ENCODE peak calls at places on chromosomes 2 and 18, in six cellular contexts. One of them, this sample, is unnamed. For H3K9me2, the result is how much of the 10 kb centered on the place peaks cover.

GRCh38 chr2:23381498-23381897 is 3.5 kb upstream of the KLHL29 start:
- DNase-seq in HCT116: no peak
- DNase-seq in PC-3: peak
- DNase-seq in GM23248: no peak
- DNase-seq in Karpas-422: no peak
- DNase-seq in SK-N-SH: no peak
- DNase-seq in this sample: no peak

GRCh38 chr2:134845719-134846118 is 7.3 kb downstream of the ACMSD start:
- DNase-seq in HCT116: no peak
- DNase-seq in PC-3: peak
- DNase-seq in GM23248: peak
- DNase-seq in Karpas-422: no peak
- DNase-seq in SK-N-SH: no peak
- DNase-seq in this sample: no peak

GRCh38 chr2:205438241-205438640 is 244.1 kb upstream of the NRP2 start:
- DNase-seq in HCT116: no peak
- DNase-seq in PC-3: no peak
- DNase-seq in GM23248: no peak
- DNase-seq in Karpas-422: no peak
- DNase-seq in SK-N-SH: no peak
- DNase-seq in this sample: no peak

GRCh38 chr2:57920342-57920939 is 126.2 kb upstream of the VRK2 start:
- DNase-seq in HCT116: no peak
- DNase-seq in PC-3: no peak
- DNase-seq in GM23248: no peak
- DNase-seq in Karpas-422: no peak
- DNase-seq in SK-N-SH: no peak
- DNase-seq in this sample: no peak

GRCh38 chr2:17300141-17300540 is 218.1 kb downstream of the RAD51AP2 start:
- DNase-seq in HCT116: no peak
- DNase-seq in PC-3: peak
- DNase-seq in GM23248: peak
- DNase-seq in Karpas-422: no peak
- DNase-seq in SK-N-SH: no peak
- DNase-seq in this sample: no peak

GRCh38 chr18:67875057-67875456 is 358.5 kb upstream of the DSEL start:
- DNase-seq in HCT116: no peak
- DNase-seq in PC-3: peak
- DNase-seq in GM23248: no peak
- DNase-seq in Karpas-422: no peak
- DNase-seq in SK-N-SH: no peak
- DNase-seq in this sample: no peak

GRCh38 chr18:46226461-46226860 is 122.3 kb downstream of the HAUS1 start:
- DNase-seq in HCT116: no peak
- DNase-seq in PC-3: no peak
- DNase-seq in GM23248: peak
- DNase-seq in Karpas-422: no peak
- DNase-seq in SK-N-SH: no peak
- DNase-seq in this sample: no peak

GRCh38 chr18:8609711-8610441 is 639 bp downstream of the RAB12 start:
- DNase-seq in HCT116: no peak
- DNase-seq in PC-3: no peak
- DNase-seq in GM23248: peak
- DNase-seq in Karpas-422: peak
- DNase-seq in SK-N-SH: peak
- DNase-seq in this sample: peak

GRCh38 chr2:33672896-33673295 is 73.8 kb upstream of the FAM98A start:
- DNase-seq in HCT116: no peak
- DNase-seq in PC-3: no peak
- DNase-seq in GM23248: no peak
- DNase-seq in Karpas-422: no peak
- DNase-seq in SK-N-SH: peak
- DNase-seq in this sample: no peak

GRCh38 chr18:58186258-58186948 is 142.4 kb downstream of the NEDD4L start:
- DNase-seq in HCT116: no peak
- DNase-seq in PC-3: peak
- DNase-seq in GM23248: peak
- DNase-seq in Karpas-422: no peak
- DNase-seq in SK-N-SH: no peak
- DNase-seq in this sample: no peak

GRCh38 chr18:11802160-11802559 is 49.1 kb upstream of the CHMP1B start:
- DNase-seq in HCT116: no peak
- DNase-seq in PC-3: no peak
- DNase-seq in GM23248: no peak
- DNase-seq in Karpas-422: no peak
- DNase-seq in SK-N-SH: no peak
- DNase-seq in this sample: no peak

GRCh38 chr18:60892441-60892840 is 440.8 kb upstream of the CDH20 start:
- DNase-seq in HCT116: no peak
- DNase-seq in PC-3: peak
- DNase-seq in GM23248: peak
- DNase-seq in Karpas-422: no peak
- DNase-seq in SK-N-SH: no peak
- DNase-seq in this sample: no peak

GRCh38 chr18:26477828-26478466 is 70.4 kb downstream of the KCTD1 start:
- DNase-seq in HCT116: no peak
- DNase-seq in PC-3: peak
- DNase-seq in GM23248: no peak
- DNase-seq in Karpas-422: no peak
- DNase-seq in SK-N-SH: no peak
- DNase-seq in this sample: no peak

GRCh38 chr18:62312851-62313250 is 12.3 kb upstream of the TNFRSF11A start:
- DNase-seq in HCT116: no peak
- DNase-seq in PC-3: no peak
- DNase-seq in GM23248: no peak
- DNase-seq in Karpas-422: no peak
- DNase-seq in SK-N-SH: no peak
- DNase-seq in this sample: no peak

GRCh38 chr2:64491426-64491825 is 32.7 kb upstream of the AFTPH start:
- DNase-seq in HCT116: no peak
- DNase-seq in PC-3: peak
- DNase-seq in GM23248: peak
- DNase-seq in Karpas-422: no peak
- DNase-seq in SK-N-SH: no peak
- DNase-seq in this sample: no peak

GRCh38 chr2:46963210-46963609 is 47.6 kb upstream of the MCFD2 start:
- DNase-seq in HCT116: no peak
- DNase-seq in PC-3: no peak
- DNase-seq in GM23248: no peak
- DNase-seq in Karpas-422: no peak
- DNase-seq in SK-N-SH: no peak
- DNase-seq in this sample: no peak

GRCh38 chr18:6355789-6356589 is 58.7 kb downstream of the L3MBTL4 start:
- DNase-seq in HCT116: no peak
- DNase-seq in PC-3: peak
- DNase-seq in GM23248: peak
- DNase-seq in Karpas-422: no peak
- DNase-seq in SK-N-SH: no peak
- DNase-seq in this sample: no peak

GRCh38 chr2:165369131-165369935 is 100.2 kb upstream of the CSRNP3 start:
- DNase-seq in HCT116: no peak
- DNase-seq in PC-3: no peak
- DNase-seq in GM23248: no peak
- DNase-seq in Karpas-422: no peak
- DNase-seq in SK-N-SH: no peak
- DNase-seq in this sample: no peak

GRCh38 chr2:111999809-112000208 is 55.3 kb upstream of the TMEM87B start:
- DNase-seq in HCT116: no peak
- DNase-seq in PC-3: no peak
- DNase-seq in GM23248: no peak
- DNase-seq in Karpas-422: no peak
- DNase-seq in SK-N-SH: no peak
- DNase-seq in this sample: no peak

GRCh38 chr2:150415022-150415421 is 72.4 kb downstream of the RND3 start:
- DNase-seq in HCT116: no peak
- DNase-seq in PC-3: no peak
- DNase-seq in GM23248: no peak
- DNase-seq in Karpas-422: no peak
- DNase-seq in SK-N-SH: no peak
- DNase-seq in this sample: no peak

GRCh38 chr2:102187191-102188150 is 648 bp downstream of the IL1RL2 start:
- DNase-seq in HCT116: no peak
- DNase-seq in PC-3: no peak
- DNase-seq in GM23248: peak
- DNase-seq in Karpas-422: no peak
- DNase-seq in SK-N-SH: peak
- DNase-seq in this sample: no peak

GRCh38 chr2:54572636-54573531 is 116.8 kb downstream of the SPTBN1 start:
- DNase-seq in HCT116: no peak
- DNase-seq in PC-3: peak
- DNase-seq in GM23248: peak
- DNase-seq in Karpas-422: no peak
- DNase-seq in SK-N-SH: no peak
- DNase-seq in this sample: no peak

GRCh38 chr2:117832905-117833613 is 18.6 kb downstream of the DDX18 start:
- DNase-seq in HCT116: no peak
- DNase-seq in PC-3: peak
- DNase-seq in GM23248: peak
- DNase-seq in Karpas-422: no peak
- DNase-seq in SK-N-SH: no peak
- DNase-seq in this sample: no peak

GRCh38 chr2:68767996-68768395 is 33.4 kb downstream of the ARHGAP25 start:
- DNase-seq in HCT116: no peak
- DNase-seq in PC-3: no peak
- DNase-seq in GM23248: no peak
- DNase-seq in Karpas-422: peak
- DNase-seq in SK-N-SH: no peak
- DNase-seq in this sample: no peak

DNA sequence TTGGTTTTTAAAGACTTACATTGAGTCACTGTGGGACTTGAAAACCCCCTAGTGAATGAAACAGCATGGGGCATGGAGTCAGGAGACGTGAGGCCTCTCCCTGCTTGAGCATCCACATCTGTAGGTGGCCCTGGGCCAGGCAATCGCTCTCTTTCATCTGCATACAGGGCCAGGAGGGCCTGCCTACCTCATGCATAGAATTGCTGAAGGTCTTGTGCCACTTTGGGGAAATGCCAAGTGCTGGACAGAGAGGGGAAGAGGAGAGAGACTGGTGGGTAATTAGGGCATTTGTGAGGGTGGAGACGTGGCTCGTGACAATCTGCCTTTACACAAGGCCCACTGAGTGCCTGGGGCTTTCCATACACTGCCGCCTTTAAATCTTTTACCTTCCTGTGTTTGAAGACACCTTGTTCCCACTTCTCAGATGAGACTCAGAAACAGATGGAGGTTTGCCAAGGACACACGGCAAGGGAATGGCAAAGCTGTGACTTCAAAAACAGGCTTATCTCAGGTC is 322.2 kb upstream of the HS6ST1 start:
- DNase-seq in HCT116: no peak
- DNase-seq in PC-3: no peak
- DNase-seq in GM23248: no peak
- DNase-seq in Karpas-422: no peak
- DNase-seq in SK-N-SH: no peak
- DNase-seq in this sample: no peak
- H3K9me2 ChIP-seq in HCT116: under half
- H3K9me2 ChIP-seq in PC-3: under half
- H3K9me2 ChIP-seq in GM23248: under half
- H3K9me2 ChIP-seq in Karpas-422: under half
- H3K9me2 ChIP-seq in SK-N-SH: under half
- H3K9me2 ChIP-seq in this sample: under half

DNA sequence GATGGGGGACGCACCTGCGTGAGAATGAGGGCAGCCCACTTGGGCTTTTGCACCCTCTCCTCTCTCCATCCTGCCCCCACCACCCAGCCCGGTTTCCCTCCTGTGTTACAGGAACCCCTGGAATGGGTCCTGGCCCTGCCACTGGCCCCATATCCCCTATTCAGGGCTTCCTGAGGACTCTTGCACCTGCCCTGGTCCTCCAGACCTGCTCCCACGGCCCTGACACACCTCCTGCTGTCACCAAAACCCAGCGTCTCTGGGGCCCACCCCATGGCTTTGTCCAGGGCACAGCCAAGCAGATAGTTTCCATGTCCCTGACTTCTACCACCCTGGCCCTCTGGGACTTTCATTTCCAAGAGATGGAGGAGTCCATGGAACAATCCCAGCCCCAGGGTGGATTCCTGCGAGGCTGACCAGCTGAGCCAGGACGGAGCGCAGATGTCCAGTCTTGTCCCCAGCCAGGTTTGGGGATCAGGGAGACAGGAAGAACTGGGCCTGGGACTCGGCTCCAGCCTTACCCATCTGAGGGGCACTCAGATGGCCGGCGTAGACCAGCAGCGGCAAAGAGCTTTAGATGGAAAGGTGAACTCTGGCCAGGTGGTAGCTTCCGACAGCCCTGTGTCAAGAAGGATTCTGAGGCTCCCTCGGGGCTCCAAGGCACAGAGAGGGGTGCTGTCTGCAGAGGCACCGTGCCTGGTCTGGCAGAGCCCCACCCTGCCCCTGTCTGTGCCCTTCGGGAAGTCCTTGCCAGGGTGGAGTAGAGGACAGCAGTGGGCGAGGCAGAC is 12.0 kb downstream of the GPR35 start:
- DNase-seq in HCT116: no peak
- DNase-seq in PC-3: no peak
- DNase-seq in GM23248: no peak
- DNase-seq in Karpas-422: no peak
- DNase-seq in SK-N-SH: peak
- DNase-seq in this sample: no peak
- H3K9ac ChIP-seq in HCT116: no peak
- H3K9ac ChIP-seq in PC-3: no peak
- H3K9ac ChIP-seq in GM23248: no peak
- H3K9ac ChIP-seq in Karpas-422: no peak
- H3K9ac ChIP-seq in SK-N-SH: no peak
- H3K9ac ChIP-seq in this sample: no peak

GRCh38 chr18:35345950-35346349 is 1.7 kb upstream of the ZNF24 start:
- DNase-seq in HCT116: no peak
- DNase-seq in PC-3: no peak
- DNase-seq in GM23248: no peak
- DNase-seq in Karpas-422: no peak
- DNase-seq in SK-N-SH: no peak
- DNase-seq in this sample: no peak
- H2AFZ ChIP-seq in HCT116: no peak
- H2AFZ ChIP-seq in PC-3: no peak
- H2AFZ ChIP-seq in GM23248: peak
- H2AFZ ChIP-seq in Karpas-422: peak
- H2AFZ ChIP-seq in SK-N-SH: no peak
- H2AFZ ChIP-seq in this sample: no peak

DNA sequence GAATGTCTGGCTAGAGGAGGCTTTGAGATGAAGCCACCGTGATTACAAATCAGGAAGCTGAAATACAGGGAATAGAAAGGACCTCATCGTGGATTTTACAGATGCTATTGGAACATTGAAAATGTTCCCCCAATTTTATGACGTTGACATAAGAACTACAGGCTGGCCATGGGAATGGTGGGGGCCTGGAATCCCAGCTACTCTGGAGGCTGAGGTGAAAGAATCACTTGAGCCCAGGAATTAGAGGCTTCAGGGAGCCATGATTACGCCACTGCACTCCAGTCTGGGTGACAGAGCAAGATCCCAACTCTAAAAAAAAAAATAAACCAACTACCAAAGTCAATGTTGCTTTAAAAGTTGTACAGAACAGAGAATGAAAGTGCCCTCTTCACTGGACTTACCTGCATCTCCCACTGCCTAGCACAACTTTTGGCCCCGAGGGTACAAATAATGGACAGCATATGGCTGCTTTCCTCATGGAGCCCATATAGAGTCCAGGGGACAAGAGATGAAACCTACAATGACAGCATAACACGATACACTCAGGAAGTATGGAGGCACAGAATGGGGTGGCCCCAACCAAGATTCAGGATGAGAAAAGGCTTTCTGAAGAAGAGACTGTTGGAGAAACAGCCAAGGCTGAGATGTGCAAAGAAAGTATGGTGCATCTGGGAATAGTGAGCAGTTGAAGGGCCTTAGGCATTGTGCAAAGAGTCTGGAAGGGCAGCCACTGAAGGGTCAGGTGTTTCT is 254.8 kb downstream of the MYCN start:
- DNase-seq in HCT116: no peak
- DNase-seq in PC-3: no peak
- DNase-seq in GM23248: no peak
- DNase-seq in Karpas-422: no peak
- DNase-seq in SK-N-SH: no peak
- DNase-seq in this sample: no peak
- H3K9me2 ChIP-seq in HCT116: under half
- H3K9me2 ChIP-seq in PC-3: under half
- H3K9me2 ChIP-seq in GM23248: under half
- H3K9me2 ChIP-seq in Karpas-422: under half
- H3K9me2 ChIP-seq in SK-N-SH: under half
- H3K9me2 ChIP-seq in this sample: under half